ENCODE peak calls at places on chromosome 21, in ten cellular contexts. Q is heart right ventricle; X is KG1; Y is CD4-positive, alpha-beta T cell; U is COR-L47; J is kidney glomerular epithelial cell; L is tibial artery; D is LoVo; K is iPS-NIHi11; O is fibroblast of mammary gland. W is an unnamed sample.

GRCh38 chr21:44083631-44084291 is 23.4 kb upstream of the PWP2 start:
- DNase-seq in X (no peak), Q (no peak), D (no peak), J (no peak), L (no peak), U (no peak), K (no peak), Y (peak), O (no peak), W (no peak)

GRCh38 chr21:26096972-26097371 is 73.6 kb downstream of the APP start:
- DNase-seq in L (no peak), U (no peak), K (no peak), Y (no peak), D (no peak), Q (no peak), X (no peak), O (no peak), J (no peak), W (no peak)

GRCh38 chr21:33998402-33998801 is 75.0 kb upstream of the MRPS6 start:
- DNase-seq in X (no peak), D (peak), K (no peak), Q (no peak), O (no peak), J (no peak), Y (no peak), L (no peak), U (no peak), W (no peak)

GRCh38 chr21:25507522-25507921 is 99.8 kb downstream of the MRPL39 start:
- DNase-seq in Y (no peak), U (no peak), X (no peak), L (no peak), O (peak), D (no peak), J (no peak), Q (no peak), K (peak), W (no peak)

GRCh38 chr21:44487831-44488230 is 32.5 kb downstream of the LRRC3 start:
- DNase-seq in D (no peak), L (no peak), Y (no peak), J (no peak), O (peak), K (peak), U (no peak), Q (no peak), X (no peak), W (peak)

GRCh38 chr21:42862774-42863503 is 16.4 kb downstream of the WDR4 start:
- DNase-seq in X (no peak), D (no peak), J (no peak), Q (no peak), U (no peak), K (no peak), O (no peak), L (no peak), Y (no peak), W (peak)

GRCh38 chr21:39721885-39722284 is 23.1 kb upstream of the IGSF5 start:
- DNase-seq in Y (no peak), O (no peak), L (no peak), U (no peak), Q (no peak), J (no peak), D (peak), K (no peak), X (no peak), W (no peak)

GRCh38 chr21:32717851-32718316 is 9.9 kb downstream of the SYNJ1 start:
- DNase-seq in K (no peak), X (peak), J (peak), O (no peak), U (no peak), Y (no peak), D (peak), Q (no peak), L (no peak), W (no peak)

GRCh38 chr21:36027352-36027751 is 33.0 kb downstream of the SETD4 start:
- DNase-seq in J (no peak), Q (no peak), K (no peak), U (no peak), L (no peak), Y (no peak), X (no peak), O (peak), D (no peak), W (no peak)

GRCh38 chr21:34022557-34023335 is 50.6 kb upstream of the MRPS6 start:
- DNase-seq in J (no peak), Y (no peak), O (no peak), Q (no peak), L (no peak), K (no peak), X (peak), D (peak), U (no peak), W (peak)

GRCh38 chr21:36474591-36474990 is 5.3 kb downstream of the CLDN14 start:
- DNase-seq in L (no peak), Q (no peak), X (no peak), O (no peak), U (no peak), J (no peak), Y (no peak), K (no peak), D (no peak), W (no peak)

GRCh38 chr21:35616090-35616489 is 444.2 kb downstream of the SETD4 start:
- DNase-seq in L (no peak), Y (no peak), U (peak), O (peak), D (no peak), X (no peak), K (no peak), J (no peak), Q (no peak), W (no peak)

GRCh38 chr21:31915566-31915965 is 42.7 kb downstream of the HUNK start:
- DNase-seq in D (no peak), Y (no peak), J (no peak), K (no peak), O (no peak), L (no peak), Q (no peak), X (no peak), U (no peak), W (no peak)

GRCh38 chr21:44532712-44533111 is 7.3 kb downstream of the KRTAP10-1 start:
- DNase-seq in Y (no peak), U (no peak), D (no peak), O (no peak), K (no peak), L (peak), J (no peak), Q (no peak), X (no peak), W (peak)

GRCh38 chr21:33866851-33867250 is 48.8 kb downstream of the ATP5PO start:
- DNase-seq in X (no peak), Q (no peak), J (no peak), U (no peak), L (no peak), K (no peak), D (no peak), Y (no peak), O (peak), W (no peak)

GRCh38 chr21:44845418-44846200 is 27.7 kb upstream of the SUMO3 start:
- DNase-seq in D (peak), Y (peak), X (no peak), L (peak), O (peak), U (peak), Q (peak), K (peak), J (no peak), W (peak)

GRCh38 chr21:36773111-36773510 is 74.2 kb downstream of the SIM2 start:
- DNase-seq in O (peak), D (peak), K (no peak), X (no peak), Y (no peak), U (no peak), J (no peak), Q (peak), L (peak), W (no peak)

GRCh38 chr21:37628362-37628761 is 261.8 kb downstream of the DYRK1A start:
- DNase-seq in Q (no peak), Y (no peak), K (no peak), X (no peak), O (no peak), D (no peak), U (no peak), J (no peak), L (no peak), W (no peak)

GRCh38 chr21:39057121-39057520 is 126.1 kb downstream of the PSMG1 start:
- DNase-seq in U (peak), Q (no peak), X (no peak), O (no peak), J (no peak), D (no peak), K (no peak), L (no peak), Y (no peak), W (no peak)